ENCODE peak calls at places on chromosomes 4 and X, in four cellular contexts. F, I, N and T are unnamed samples.

GRCh38 chrX:19670854-19671620 is 155.7 kb upstream of the MAP3K15 start:
- DNase-seq in F (no peak), I (no peak), N (peak), T (peak)

GRCh38 chr4:72984351-72984750 is 85.2 kb downstream of the COX18 start:
- DNase-seq in F (no peak), I (no peak), N (no peak), T (no peak)

GRCh38 chrX:1029494-1029893 is 183.0 kb downstream of the CRLF2 start:
- DNase-seq in F (no peak), I (no peak), N (no peak), T (no peak)

GRCh38 chr4:77911091-77911490 is 48.5 kb downstream of the MRPL1 start:
- DNase-seq in F (no peak), I (no peak), N (no peak), T (no peak)

GRCh38 chrX:54640721-54641120 is 110.7 kb downstream of the GNL3L start:
- DNase-seq in F (no peak), I (no peak), N (no peak), T (no peak)

GRCh38 chr4:183636488-183636887 is 22.5 kb downstream of the RWDD4 start:
- DNase-seq in F (no peak), I (no peak), N (no peak), T (no peak)

GRCh38 chrX:64975491-64975890 is 759 bp downstream of the ZC4H2 start:
- DNase-seq in F (no peak), I (no peak), N (no peak), T (peak)

GRCh38 chrX:13759152-13759718 is 24.7 kb downstream of the OFD1 start:
- DNase-seq in F (no peak), I (peak), N (no peak), T (no peak)

GRCh38 chrX:74061879-74062278 is 242.1 kb upstream of the ZCCHC13 start:
- DNase-seq in F (no peak), I (no peak), N (no peak), T (no peak)

GRCh38 chrX:70029790-70030189 is 19.9 kb downstream of the AWAT2 start:
- DNase-seq in F (no peak), I (no peak), N (no peak), T (no peak)

GRCh38 chr4:123819362-123820035 is 422.9 kb downstream of the SPRY1 start:
- DNase-seq in F (no peak), I (no peak), N (no peak), T (no peak)